ENCODE peak calls at places on chromosomes 12 and 14, in four cellular contexts. One of them, this sample, is unnamed.

GRCh38 chr14:61103541-61104339 is 122.7 kb downstream of the SLC38A6 start:
- DNase-seq in IMR-90: peak
- DNase-seq in neural crest cell: no peak
- DNase-seq in cardiac muscle cell: no peak
- DNase-seq in this sample: no peak

GRCh38 chr14:53954551-53955233 is 1.9 kb downstream of the BMP4 start:
- DNase-seq in IMR-90: peak
- DNase-seq in neural crest cell: no peak
- DNase-seq in cardiac muscle cell: peak
- DNase-seq in this sample: peak

GRCh38 chr12:68336754-68337343 is 4.7 kb upstream of the MDM1 start:
- DNase-seq in IMR-90: no peak
- DNase-seq in cardiac muscle cell: no peak
- DNase-seq in neural crest cell: no peak
- DNase-seq in this sample: no peak

GRCh38 chr12:131561891-131562684 is 148.8 kb upstream of the SFSWAP start:
- DNase-seq in IMR-90: no peak
- DNase-seq in neural crest cell: no peak
- DNase-seq in cardiac muscle cell: no peak
- DNase-seq in this sample: no peak

GRCh38 chr12:124381454-124382207 is 86.7 kb downstream of the RFLNA start:
- DNase-seq in cardiac muscle cell: no peak
- DNase-seq in neural crest cell: no peak
- DNase-seq in IMR-90: peak
- DNase-seq in this sample: no peak

GRCh38 chr14:58739674-58740073 is 101.9 kb downstream of the DACT1 start:
- DNase-seq in neural crest cell: no peak
- DNase-seq in cardiac muscle cell: no peak
- DNase-seq in IMR-90: no peak
- DNase-seq in this sample: no peak

GRCh38 chr14:71467419-71467818 is 464.8 kb upstream of the RGS6 start:
- DNase-seq in cardiac muscle cell: no peak
- DNase-seq in neural crest cell: no peak
- DNase-seq in IMR-90: no peak
- DNase-seq in this sample: no peak

GRCh38 chr12:109264095-109264942 is 44.8 kb downstream of the FOXN4 start:
- DNase-seq in neural crest cell: peak
- DNase-seq in IMR-90: peak
- DNase-seq in cardiac muscle cell: peak
- DNase-seq in this sample: peak

GRCh38 chr12:100669922-100670321 is 96.4 kb downstream of the GAS2L3 start:
- DNase-seq in IMR-90: no peak
- DNase-seq in neural crest cell: no peak
- DNase-seq in cardiac muscle cell: no peak
- DNase-seq in this sample: no peak

GRCh38 chr12:16349132-16349463 is 1.7 kb downstream of the MGST1 start:
- DNase-seq in neural crest cell: no peak
- DNase-seq in cardiac muscle cell: no peak
- DNase-seq in IMR-90: peak
- DNase-seq in this sample: no peak
- TF ChIP-seq CTCF in neural crest cell: no peak
- TF ChIP-seq CTCF in cardiac muscle cell: no peak
- TF ChIP-seq CTCF in IMR-90: no peak
- TF ChIP-seq CTCF in this sample: no peak

GRCh38 chr12:111788178-111788654 is 21.5 kb downstream of the ALDH2 start:
- DNase-seq in IMR-90: peak
- DNase-seq in neural crest cell: no peak
- DNase-seq in cardiac muscle cell: no peak
- DNase-seq in this sample: peak
- TF ChIP-seq CTCF in IMR-90: peak
- TF ChIP-seq CTCF in neural crest cell: peak
- TF ChIP-seq CTCF in cardiac muscle cell: peak
- TF ChIP-seq CTCF in this sample: no peak

GRCh38 chr14:76810953-76811400 is 1.7 kb downstream of the ANGEL1 start:
- DNase-seq in neural crest cell: no peak
- DNase-seq in IMR-90: peak
- DNase-seq in cardiac muscle cell: peak
- DNase-seq in this sample: no peak
- TF ChIP-seq CTCF in neural crest cell: peak
- TF ChIP-seq CTCF in IMR-90: peak
- TF ChIP-seq CTCF in cardiac muscle cell: peak
- TF ChIP-seq CTCF in this sample: no peak

GRCh38 chr12:103272949-103273348 is 222.8 kb downstream of the C12orf42 start:
- DNase-seq in neural crest cell: no peak
- DNase-seq in cardiac muscle cell: no peak
- DNase-seq in IMR-90: no peak
- DNase-seq in this sample: no peak
- TF ChIP-seq CTCF in neural crest cell: no peak
- TF ChIP-seq CTCF in cardiac muscle cell: no peak
- TF ChIP-seq CTCF in IMR-90: no peak
- TF ChIP-seq CTCF in this sample: no peak

DNA sequence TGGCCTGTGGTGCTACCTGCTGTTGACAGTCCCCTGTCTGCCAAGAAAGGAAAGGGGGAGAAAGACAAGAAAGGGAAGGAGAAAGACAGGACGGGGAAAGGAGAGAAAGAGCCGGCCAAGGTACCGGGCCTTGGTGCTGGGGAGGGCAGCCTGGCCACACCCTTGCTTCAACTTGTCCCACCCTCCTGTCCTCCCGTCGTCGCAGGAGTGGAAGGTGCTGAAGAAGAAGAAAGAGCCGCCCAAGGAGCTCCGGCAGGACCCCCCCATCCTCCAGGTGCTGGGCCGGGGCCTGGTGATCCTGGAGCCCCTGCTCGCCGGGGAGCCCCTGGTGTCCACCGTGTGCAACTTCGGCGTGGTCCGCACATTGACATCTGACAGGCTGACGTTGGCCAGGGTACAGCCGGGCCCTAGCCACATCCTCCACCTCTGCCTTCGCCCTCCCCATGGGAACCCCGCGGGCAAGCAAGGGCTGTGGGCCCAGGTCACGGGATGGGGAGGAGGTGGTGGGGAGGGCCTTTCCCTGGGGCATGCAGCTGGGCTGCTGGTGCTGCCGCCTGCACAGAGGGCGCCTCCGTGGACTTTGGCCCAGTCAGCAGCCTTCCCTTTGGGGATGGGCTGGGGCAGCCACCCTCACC is 2.9 kb upstream of the B3GNT4 start:
- DNase-seq in neural crest cell: no peak
- DNase-seq in cardiac muscle cell: peak
- DNase-seq in IMR-90: no peak
- DNase-seq in this sample: no peak
- TF ChIP-seq CTCF in neural crest cell: peak
- TF ChIP-seq CTCF in cardiac muscle cell: no peak
- TF ChIP-seq CTCF in IMR-90: no peak
- TF ChIP-seq CTCF in this sample: peak

DNA sequence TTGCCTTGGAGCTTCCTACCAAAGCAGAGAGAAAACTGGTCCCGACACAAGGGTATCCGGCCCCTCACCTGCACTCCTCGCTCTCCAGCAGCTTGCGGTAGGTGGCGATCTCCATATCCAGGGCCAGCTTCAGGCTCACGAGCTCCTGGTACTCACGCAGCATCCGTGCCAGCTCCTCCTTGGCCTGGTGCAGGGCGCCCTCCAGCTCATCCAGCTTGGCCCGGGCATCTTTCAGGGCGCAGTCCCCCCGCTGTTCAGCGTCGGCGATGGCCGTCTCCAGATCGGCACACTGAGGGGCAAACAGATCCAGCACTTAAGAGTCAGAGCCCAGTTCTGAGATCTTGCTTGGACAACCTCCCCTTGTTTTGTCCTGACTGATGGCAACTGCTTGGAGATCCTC is 13.7 kb downstream of the KRT72 start:
- DNase-seq in neural crest cell: no peak
- DNase-seq in cardiac muscle cell: no peak
- DNase-seq in IMR-90: no peak
- DNase-seq in this sample: no peak
- TF ChIP-seq CTCF in neural crest cell: no peak
- TF ChIP-seq CTCF in cardiac muscle cell: no peak
- TF ChIP-seq CTCF in IMR-90: no peak
- TF ChIP-seq CTCF in this sample: no peak